ENCODE peak calls at places on chromosomes 11 and 22, in nine cellular contexts. One of them, this sample, is unnamed.

GRCh38 chr22:31179345-31179744 is 19.4 kb downstream of the RNF185 start:
- DNase-seq in activated CD4-positive, alpha-beta T cell treated with anti-CD3 and anti-CD28 coated beads for 24 hours: no peak
- DNase-seq in aorta: no peak
- DNase-seq in NCI-H2081: peak
- DNase-seq in vagina: no peak
- DNase-seq in cardiac muscle cell: no peak
- DNase-seq in GM20000: no peak
- DNase-seq in stimulated activated naive CD8-positive, alpha-beta T cell treated with anti-CD3 and anti-CD28 coated beads, Interleukin-15, amount 100 ng/mL, for 72 hours: no peak
- DNase-seq in adrenal gland: no peak
- DNase-seq in this sample: no peak

GRCh38 chr22:43126506-43127165 is 16.1 kb downstream of the BIK start:
- DNase-seq in activated CD4-positive, alpha-beta T cell treated with anti-CD3 and anti-CD28 coated beads for 24 hours: no peak
- DNase-seq in aorta: no peak
- DNase-seq in NCI-H2081: no peak
- DNase-seq in vagina: no peak
- DNase-seq in cardiac muscle cell: peak
- DNase-seq in GM20000: no peak
- DNase-seq in stimulated activated naive CD8-positive, alpha-beta T cell treated with anti-CD3 and anti-CD28 coated beads, Interleukin-15, amount 100 ng/mL, for 72 hours: no peak
- DNase-seq in adrenal gland: no peak
- DNase-seq in this sample: peak

GRCh38 chr11:102267602-102268001 is 49.7 kb upstream of the BIRC3 start:
- DNase-seq in activated CD4-positive, alpha-beta T cell treated with anti-CD3 and anti-CD28 coated beads for 24 hours: no peak
- DNase-seq in aorta: no peak
- DNase-seq in NCI-H2081: no peak
- DNase-seq in vagina: no peak
- DNase-seq in cardiac muscle cell: peak
- DNase-seq in GM20000: no peak
- DNase-seq in stimulated activated naive CD8-positive, alpha-beta T cell treated with anti-CD3 and anti-CD28 coated beads, Interleukin-15, amount 100 ng/mL, for 72 hours: no peak
- DNase-seq in adrenal gland: peak
- DNase-seq in this sample: no peak

GRCh38 chr22:42247596-42247995 is 22.9 kb downstream of the TCF20 start:
- DNase-seq in activated CD4-positive, alpha-beta T cell treated with anti-CD3 and anti-CD28 coated beads for 24 hours: no peak
- DNase-seq in aorta: no peak
- DNase-seq in NCI-H2081: no peak
- DNase-seq in vagina: no peak
- DNase-seq in cardiac muscle cell: no peak
- DNase-seq in GM20000: no peak
- DNase-seq in stimulated activated naive CD8-positive, alpha-beta T cell treated with anti-CD3 and anti-CD28 coated beads, Interleukin-15, amount 100 ng/mL, for 72 hours: no peak
- DNase-seq in adrenal gland: no peak
- DNase-seq in this sample: no peak

GRCh38 chr11:69915501-69916250 is 96.5 kb upstream of the FGF3 start:
- DNase-seq in activated CD4-positive, alpha-beta T cell treated with anti-CD3 and anti-CD28 coated beads for 24 hours: peak
- DNase-seq in aorta: peak
- DNase-seq in NCI-H2081: peak
- DNase-seq in vagina: no peak
- DNase-seq in cardiac muscle cell: peak
- DNase-seq in GM20000: peak
- DNase-seq in stimulated activated naive CD8-positive, alpha-beta T cell treated with anti-CD3 and anti-CD28 coated beads, Interleukin-15, amount 100 ng/mL, for 72 hours: peak
- DNase-seq in adrenal gland: peak
- DNase-seq in this sample: peak

GRCh38 chr22:44195189-44195871 is 14.6 kb downstream of the PARVG start:
- DNase-seq in activated CD4-positive, alpha-beta T cell treated with anti-CD3 and anti-CD28 coated beads for 24 hours: no peak
- DNase-seq in aorta: peak
- DNase-seq in NCI-H2081: no peak
- DNase-seq in vagina: no peak
- DNase-seq in cardiac muscle cell: no peak
- DNase-seq in GM20000: no peak
- DNase-seq in stimulated activated naive CD8-positive, alpha-beta T cell treated with anti-CD3 and anti-CD28 coated beads, Interleukin-15, amount 100 ng/mL, for 72 hours: no peak
- DNase-seq in adrenal gland: no peak
- DNase-seq in this sample: no peak

GRCh38 chr11:11320820-11321219 is 32.2 kb downstream of the CSNK2A3 start:
- DNase-seq in activated CD4-positive, alpha-beta T cell treated with anti-CD3 and anti-CD28 coated beads for 24 hours: no peak
- DNase-seq in aorta: no peak
- DNase-seq in NCI-H2081: no peak
- DNase-seq in vagina: no peak
- DNase-seq in cardiac muscle cell: peak
- DNase-seq in GM20000: no peak
- DNase-seq in stimulated activated naive CD8-positive, alpha-beta T cell treated with anti-CD3 and anti-CD28 coated beads, Interleukin-15, amount 100 ng/mL, for 72 hours: no peak
- DNase-seq in adrenal gland: no peak
- DNase-seq in this sample: no peak

GRCh38 chr11:45812581-45813548 is 7.9 kb downstream of the SLC35C1 start:
- DNase-seq in activated CD4-positive, alpha-beta T cell treated with anti-CD3 and anti-CD28 coated beads for 24 hours: no peak
- DNase-seq in aorta: no peak
- DNase-seq in NCI-H2081: no peak
- DNase-seq in vagina: no peak
- DNase-seq in cardiac muscle cell: no peak
- DNase-seq in GM20000: no peak
- DNase-seq in stimulated activated naive CD8-positive, alpha-beta T cell treated with anti-CD3 and anti-CD28 coated beads, Interleukin-15, amount 100 ng/mL, for 72 hours: no peak
- DNase-seq in adrenal gland: no peak
- DNase-seq in this sample: no peak

GRCh38 chr22:19576460-19577421 is 52.5 kb upstream of the CLDN5 start:
- DNase-seq in activated CD4-positive, alpha-beta T cell treated with anti-CD3 and anti-CD28 coated beads for 24 hours: peak
- DNase-seq in aorta: no peak
- DNase-seq in NCI-H2081: no peak
- DNase-seq in vagina: no peak
- DNase-seq in cardiac muscle cell: peak
- DNase-seq in GM20000: peak
- DNase-seq in stimulated activated naive CD8-positive, alpha-beta T cell treated with anti-CD3 and anti-CD28 coated beads, Interleukin-15, amount 100 ng/mL, for 72 hours: peak
- DNase-seq in adrenal gland: no peak
- DNase-seq in this sample: no peak

GRCh38 chr11:63813563-63814382 is 517 bp downstream of the SPINDOC start:
- DNase-seq in activated CD4-positive, alpha-beta T cell treated with anti-CD3 and anti-CD28 coated beads for 24 hours: no peak
- DNase-seq in aorta: peak
- DNase-seq in NCI-H2081: peak
- DNase-seq in vagina: no peak
- DNase-seq in cardiac muscle cell: peak
- DNase-seq in GM20000: peak
- DNase-seq in stimulated activated naive CD8-positive, alpha-beta T cell treated with anti-CD3 and anti-CD28 coated beads, Interleukin-15, amount 100 ng/mL, for 72 hours: peak
- DNase-seq in adrenal gland: peak
- DNase-seq in this sample: peak

GRCh38 chr11:5280582-5281102 is 10.9 kb upstream of the HBE1 start:
- DNase-seq in activated CD4-positive, alpha-beta T cell treated with anti-CD3 and anti-CD28 coated beads for 24 hours: no peak
- DNase-seq in aorta: peak
- DNase-seq in NCI-H2081: peak
- DNase-seq in vagina: no peak
- DNase-seq in cardiac muscle cell: peak
- DNase-seq in GM20000: peak
- DNase-seq in stimulated activated naive CD8-positive, alpha-beta T cell treated with anti-CD3 and anti-CD28 coated beads, Interleukin-15, amount 100 ng/mL, for 72 hours: no peak
- DNase-seq in adrenal gland: peak
- DNase-seq in this sample: peak

GRCh38 chr22:49447837-49448236 is 379.8 kb downstream of the BRD1 start:
- DNase-seq in activated CD4-positive, alpha-beta T cell treated with anti-CD3 and anti-CD28 coated beads for 24 hours: no peak
- DNase-seq in aorta: no peak
- DNase-seq in NCI-H2081: no peak
- DNase-seq in vagina: no peak
- DNase-seq in cardiac muscle cell: no peak
- DNase-seq in GM20000: no peak
- DNase-seq in stimulated activated naive CD8-positive, alpha-beta T cell treated with anti-CD3 and anti-CD28 coated beads, Interleukin-15, amount 100 ng/mL, for 72 hours: no peak
- DNase-seq in adrenal gland: no peak
- DNase-seq in this sample: no peak

GRCh38 chr11:118338637-118339061 is 3.9 kb downstream of the CD3D start:
- DNase-seq in activated CD4-positive, alpha-beta T cell treated with anti-CD3 and anti-CD28 coated beads for 24 hours: peak
- DNase-seq in aorta: no peak
- DNase-seq in NCI-H2081: no peak
- DNase-seq in vagina: no peak
- DNase-seq in cardiac muscle cell: peak
- DNase-seq in GM20000: peak
- DNase-seq in stimulated activated naive CD8-positive, alpha-beta T cell treated with anti-CD3 and anti-CD28 coated beads, Interleukin-15, amount 100 ng/mL, for 72 hours: peak
- DNase-seq in adrenal gland: no peak
- DNase-seq in this sample: peak

GRCh38 chr22:49140921-49141680 is 686.6 kb downstream of the BRD1 start:
- DNase-seq in activated CD4-positive, alpha-beta T cell treated with anti-CD3 and anti-CD28 coated beads for 24 hours: no peak
- DNase-seq in aorta: no peak
- DNase-seq in NCI-H2081: no peak
- DNase-seq in vagina: no peak
- DNase-seq in cardiac muscle cell: no peak
- DNase-seq in GM20000: no peak
- DNase-seq in stimulated activated naive CD8-positive, alpha-beta T cell treated with anti-CD3 and anti-CD28 coated beads, Interleukin-15, amount 100 ng/mL, for 72 hours: no peak
- DNase-seq in adrenal gland: no peak
- DNase-seq in this sample: no peak

GRCh38 chr11:86162257-86162656 is 82.3 kb upstream of the EED start:
- DNase-seq in activated CD4-positive, alpha-beta T cell treated with anti-CD3 and anti-CD28 coated beads for 24 hours: no peak
- DNase-seq in aorta: no peak
- DNase-seq in NCI-H2081: no peak
- DNase-seq in vagina: no peak
- DNase-seq in cardiac muscle cell: peak
- DNase-seq in GM20000: no peak
- DNase-seq in stimulated activated naive CD8-positive, alpha-beta T cell treated with anti-CD3 and anti-CD28 coated beads, Interleukin-15, amount 100 ng/mL, for 72 hours: no peak
- DNase-seq in adrenal gland: peak
- DNase-seq in this sample: no peak

GRCh38 chr11:61671527-61671926 is 8.7 kb upstream of the DAGLA start:
- DNase-seq in activated CD4-positive, alpha-beta T cell treated with anti-CD3 and anti-CD28 coated beads for 24 hours: no peak
- DNase-seq in aorta: no peak
- DNase-seq in NCI-H2081: no peak
- DNase-seq in vagina: no peak
- DNase-seq in cardiac muscle cell: no peak
- DNase-seq in GM20000: no peak
- DNase-seq in stimulated activated naive CD8-positive, alpha-beta T cell treated with anti-CD3 and anti-CD28 coated beads, Interleukin-15, amount 100 ng/mL, for 72 hours: no peak
- DNase-seq in adrenal gland: peak
- DNase-seq in this sample: no peak

GRCh38 chr22:44026066-44026629 is 2.0 kb downstream of the PARVB start:
- DNase-seq in activated CD4-positive, alpha-beta T cell treated with anti-CD3 and anti-CD28 coated beads for 24 hours: no peak
- DNase-seq in aorta: peak
- DNase-seq in NCI-H2081: no peak
- DNase-seq in vagina: no peak
- DNase-seq in cardiac muscle cell: no peak
- DNase-seq in GM20000: no peak
- DNase-seq in stimulated activated naive CD8-positive, alpha-beta T cell treated with anti-CD3 and anti-CD28 coated beads, Interleukin-15, amount 100 ng/mL, for 72 hours: no peak
- DNase-seq in adrenal gland: no peak
- DNase-seq in this sample: no peak

GRCh38 chr11:74139151-74139918 is 31.5 kb downstream of the C2CD3 start:
- DNase-seq in activated CD4-positive, alpha-beta T cell treated with anti-CD3 and anti-CD28 coated beads for 24 hours: no peak
- DNase-seq in aorta: no peak
- DNase-seq in NCI-H2081: no peak
- DNase-seq in vagina: no peak
- DNase-seq in cardiac muscle cell: no peak
- DNase-seq in GM20000: no peak
- DNase-seq in stimulated activated naive CD8-positive, alpha-beta T cell treated with anti-CD3 and anti-CD28 coated beads, Interleukin-15, amount 100 ng/mL, for 72 hours: no peak
- DNase-seq in adrenal gland: no peak
- DNase-seq in this sample: no peak

GRCh38 chr11:67230886-67231285 is 35.4 kb upstream of the GRK2 start:
- DNase-seq in activated CD4-positive, alpha-beta T cell treated with anti-CD3 and anti-CD28 coated beads for 24 hours: no peak
- DNase-seq in aorta: no peak
- DNase-seq in NCI-H2081: no peak
- DNase-seq in vagina: no peak
- DNase-seq in cardiac muscle cell: no peak
- DNase-seq in GM20000: no peak
- DNase-seq in stimulated activated naive CD8-positive, alpha-beta T cell treated with anti-CD3 and anti-CD28 coated beads, Interleukin-15, amount 100 ng/mL, for 72 hours: no peak
- DNase-seq in adrenal gland: no peak
- DNase-seq in this sample: no peak

GRCh38 chr11:57358543-57358961 is 20.4 kb downstream of the P2RX3 start:
- DNase-seq in activated CD4-positive, alpha-beta T cell treated with anti-CD3 and anti-CD28 coated beads for 24 hours: no peak
- DNase-seq in aorta: peak
- DNase-seq in NCI-H2081: no peak
- DNase-seq in vagina: no peak
- DNase-seq in cardiac muscle cell: no peak
- DNase-seq in GM20000: no peak
- DNase-seq in stimulated activated naive CD8-positive, alpha-beta T cell treated with anti-CD3 and anti-CD28 coated beads, Interleukin-15, amount 100 ng/mL, for 72 hours: no peak
- DNase-seq in adrenal gland: no peak
- DNase-seq in this sample: no peak

GRCh38 chr11:45704133-45704532 is 38.7 kb upstream of the CHST1 start:
- DNase-seq in activated CD4-positive, alpha-beta T cell treated with anti-CD3 and anti-CD28 coated beads for 24 hours: no peak
- DNase-seq in aorta: no peak
- DNase-seq in NCI-H2081: no peak
- DNase-seq in vagina: no peak
- DNase-seq in cardiac muscle cell: no peak
- DNase-seq in GM20000: no peak
- DNase-seq in stimulated activated naive CD8-positive, alpha-beta T cell treated with anti-CD3 and anti-CD28 coated beads, Interleukin-15, amount 100 ng/mL, for 72 hours: no peak
- DNase-seq in adrenal gland: no peak
- DNase-seq in this sample: no peak

GRCh38 chr11:70647188-70648166 is 249.1 kb downstream of the CTTN start:
- DNase-seq in activated CD4-positive, alpha-beta T cell treated with anti-CD3 and anti-CD28 coated beads for 24 hours: no peak
- DNase-seq in aorta: no peak
- DNase-seq in NCI-H2081: no peak
- DNase-seq in vagina: no peak
- DNase-seq in cardiac muscle cell: no peak
- DNase-seq in GM20000: no peak
- DNase-seq in stimulated activated naive CD8-positive, alpha-beta T cell treated with anti-CD3 and anti-CD28 coated beads, Interleukin-15, amount 100 ng/mL, for 72 hours: no peak
- DNase-seq in adrenal gland: no peak
- DNase-seq in this sample: no peak

GRCh38 chr11:22730319-22730718 is 63.9 kb downstream of the GAS2 start:
- DNase-seq in activated CD4-positive, alpha-beta T cell treated with anti-CD3 and anti-CD28 coated beads for 24 hours: no peak
- DNase-seq in aorta: no peak
- DNase-seq in NCI-H2081: peak
- DNase-seq in vagina: no peak
- DNase-seq in cardiac muscle cell: peak
- DNase-seq in GM20000: peak
- DNase-seq in stimulated activated naive CD8-positive, alpha-beta T cell treated with anti-CD3 and anti-CD28 coated beads, Interleukin-15, amount 100 ng/mL, for 72 hours: no peak
- DNase-seq in adrenal gland: no peak
- DNase-seq in this sample: no peak

GRCh38 chr11:1358286-1358685 is 31.4 kb upstream of the BRSK2 start:
- DNase-seq in activated CD4-positive, alpha-beta T cell treated with anti-CD3 and anti-CD28 coated beads for 24 hours: no peak
- DNase-seq in aorta: peak
- DNase-seq in NCI-H2081: no peak
- DNase-seq in vagina: no peak
- DNase-seq in cardiac muscle cell: peak
- DNase-seq in GM20000: no peak
- DNase-seq in stimulated activated naive CD8-positive, alpha-beta T cell treated with anti-CD3 and anti-CD28 coated beads, Interleukin-15, amount 100 ng/mL, for 72 hours: no peak
- DNase-seq in adrenal gland: no peak
- DNase-seq in this sample: peak

GRCh38 chr11:3204141-3205015 is 14.2 kb downstream of the MRGPRG start:
- DNase-seq in activated CD4-positive, alpha-beta T cell treated with anti-CD3 and anti-CD28 coated beads for 24 hours: no peak
- DNase-seq in aorta: peak
- DNase-seq in NCI-H2081: no peak
- DNase-seq in vagina: no peak
- DNase-seq in cardiac muscle cell: no peak
- DNase-seq in GM20000: no peak
- DNase-seq in stimulated activated naive CD8-positive, alpha-beta T cell treated with anti-CD3 and anti-CD28 coated beads, Interleukin-15, amount 100 ng/mL, for 72 hours: no peak
- DNase-seq in adrenal gland: no peak
- DNase-seq in this sample: no peak

GRCh38 chr11:11972148-11972547 is 36.3 kb downstream of the DKK3 start:
- DNase-seq in activated CD4-positive, alpha-beta T cell treated with anti-CD3 and anti-CD28 coated beads for 24 hours: no peak
- DNase-seq in aorta: no peak
- DNase-seq in NCI-H2081: no peak
- DNase-seq in vagina: peak
- DNase-seq in cardiac muscle cell: no peak
- DNase-seq in GM20000: no peak
- DNase-seq in stimulated activated naive CD8-positive, alpha-beta T cell treated with anti-CD3 and anti-CD28 coated beads, Interleukin-15, amount 100 ng/mL, for 72 hours: no peak
- DNase-seq in adrenal gland: no peak
- DNase-seq in this sample: peak

GRCh38 chr11:4551346-4551979 is 6.5 kb downstream of the OR52M1 start:
- DNase-seq in activated CD4-positive, alpha-beta T cell treated with anti-CD3 and anti-CD28 coated beads for 24 hours: no peak
- DNase-seq in aorta: no peak
- DNase-seq in NCI-H2081: no peak
- DNase-seq in vagina: no peak
- DNase-seq in cardiac muscle cell: no peak
- DNase-seq in GM20000: peak
- DNase-seq in stimulated activated naive CD8-positive, alpha-beta T cell treated with anti-CD3 and anti-CD28 coated beads, Interleukin-15, amount 100 ng/mL, for 72 hours: no peak
- DNase-seq in adrenal gland: no peak
- DNase-seq in this sample: no peak

GRCh38 chr11:125272822-125273221 is 108.3 kb downstream of the PKNOX2 start:
- DNase-seq in activated CD4-positive, alpha-beta T cell treated with anti-CD3 and anti-CD28 coated beads for 24 hours: no peak
- DNase-seq in aorta: no peak
- DNase-seq in NCI-H2081: no peak
- DNase-seq in vagina: no peak
- DNase-seq in cardiac muscle cell: no peak
- DNase-seq in GM20000: no peak
- DNase-seq in stimulated activated naive CD8-positive, alpha-beta T cell treated with anti-CD3 and anti-CD28 coated beads, Interleukin-15, amount 100 ng/mL, for 72 hours: no peak
- DNase-seq in adrenal gland: no peak
- DNase-seq in this sample: no peak

GRCh38 chr22:39504071-39504470 is 2.0 kb downstream of the MIEF1 start:
- DNase-seq in activated CD4-positive, alpha-beta T cell treated with anti-CD3 and anti-CD28 coated beads for 24 hours: no peak
- DNase-seq in aorta: peak
- DNase-seq in NCI-H2081: no peak
- DNase-seq in vagina: no peak
- DNase-seq in cardiac muscle cell: no peak
- DNase-seq in GM20000: no peak
- DNase-seq in stimulated activated naive CD8-positive, alpha-beta T cell treated with anti-CD3 and anti-CD28 coated beads, Interleukin-15, amount 100 ng/mL, for 72 hours: no peak
- DNase-seq in adrenal gland: no peak
- DNase-seq in this sample: no peak

GRCh38 chr11:20213790-20214189 is 53.5 kb upstream of the DBX1 start:
- DNase-seq in activated CD4-positive, alpha-beta T cell treated with anti-CD3 and anti-CD28 coated beads for 24 hours: no peak
- DNase-seq in aorta: no peak
- DNase-seq in NCI-H2081: no peak
- DNase-seq in vagina: no peak
- DNase-seq in cardiac muscle cell: no peak
- DNase-seq in GM20000: no peak
- DNase-seq in stimulated activated naive CD8-positive, alpha-beta T cell treated with anti-CD3 and anti-CD28 coated beads, Interleukin-15, amount 100 ng/mL, for 72 hours: no peak
- DNase-seq in adrenal gland: no peak
- DNase-seq in this sample: no peak

GRCh38 chr11:88043149-88043548 is 132.1 kb downstream of the RAB38 start:
- DNase-seq in activated CD4-positive, alpha-beta T cell treated with anti-CD3 and anti-CD28 coated beads for 24 hours: no peak
- DNase-seq in aorta: no peak
- DNase-seq in NCI-H2081: no peak
- DNase-seq in vagina: no peak
- DNase-seq in cardiac muscle cell: no peak
- DNase-seq in GM20000: no peak
- DNase-seq in stimulated activated naive CD8-positive, alpha-beta T cell treated with anti-CD3 and anti-CD28 coated beads, Interleukin-15, amount 100 ng/mL, for 72 hours: no peak
- DNase-seq in adrenal gland: no peak
- DNase-seq in this sample: no peak

This sample was measured in stomach.